ENCODE peak calls at places on chromosome 17, in five cellular contexts. L is tibial artery, Z is AG04450, B is thoracic aorta, E is stomach. P is an unnamed sample.

GRCh38 chr17:29682987-29683386 is 60.3 kb upstream of the CORO6 start:
- DNase-seq in E (no peak), L (no peak), Z (no peak), B (no peak), P (no peak)

GRCh38 chr17:42843358-42843934 is 934 bp upstream of the AOC2 start:
- DNase-seq in E (no peak), L (peak), Z (peak), B (no peak), P (peak)

GRCh38 chr17:19812407-19812806 is 55.3 kb downstream of the ULK2 start:
- DNase-seq in B (no peak), Z (no peak), L (no peak), E (no peak), P (no peak)

GRCh38 chr17:78898947-78899346 is 4.1 kb downstream of the CEP295NL start:
- DNase-seq in E (no peak), L (no peak), B (no peak), Z (no peak), P (no peak)

GRCh38 chr17:65332375-65332774 is 195.2 kb downstream of the RGS9 start:
- DNase-seq in E (no peak), Z (peak), B (no peak), L (no peak), P (no peak)

GRCh38 chr17:83004791-83005380 is 74.5 kb upstream of the METRNL start:
- DNase-seq in E (no peak), Z (no peak), L (no peak), B (no peak), P (no peak)

GRCh38 chr17:34902761-34903325 is 58.4 kb downstream of the CCT6B start:
- DNase-seq in B (no peak), Z (no peak), E (no peak), L (no peak), P (no peak)

GRCh38 chr17:29677139-29677834 is 54.6 kb upstream of the CORO6 start:
- DNase-seq in B (no peak), E (no peak), Z (no peak), L (peak), P (peak)

GRCh38 chr17:73015722-73016276 is 76.7 kb downstream of the SLC39A11 start:
- DNase-seq in B (no peak), Z (no peak), L (no peak), E (no peak), P (no peak)

GRCh38 chr17:48995871-48996695 is 1.1 kb upstream of the IGF2BP1 start:
- DNase-seq in B (no peak), L (no peak), Z (no peak), E (no peak), P (no peak)

GRCh38 chr17:74241434-74241833 is 28.1 kb downstream of the TTYH2 start:
- DNase-seq in B (no peak), Z (no peak), E (no peak), L (peak), P (no peak)

GRCh38 chr17:78558181-78558850 is 18.9 kb downstream of the DNAH17 start:
- DNase-seq in B (no peak), E (no peak), Z (no peak), L (no peak), P (no peak)

GRCh38 chr17:77801545-77802332 is 156.8 kb upstream of the TNRC6C start:
- DNase-seq in Z (no peak), E (no peak), B (no peak), L (no peak), P (no peak)

GRCh38 chr17:81339502-81340296 is 44.6 kb upstream of the SLC38A10 start:
- DNase-seq in B (no peak), Z (no peak), L (no peak), E (no peak), P (no peak)

GRCh38 chr17:74282587-74283370 is 8.7 kb downstream of the DNAI2 start:
- DNase-seq in Z (no peak), B (no peak), L (no peak), E (no peak), P (no peak)

GRCh38 chr17:67042104-67042899 is 2.1 kb upstream of the CACNG1 start:
- DNase-seq in Z (no peak), E (no peak), L (no peak), B (no peak), P (no peak)

GRCh38 chr17:77462101-77462500 is 321.3 kb downstream of the SEC14L1 start:
- DNase-seq in L (no peak), Z (no peak), E (no peak), B (no peak), P (no peak)

GRCh38 chr17:5592382-5592781 is 8.1 kb upstream of the NLRP1 start:
- DNase-seq in Z (peak), L (no peak), B (no peak), E (no peak), P (no peak)

GRCh38 chr17:74690409-74690825 is 22.3 kb downstream of the CD300LF start:
- DNase-seq in E (no peak), B (no peak), Z (no peak), L (peak), P (no peak)

GRCh38 chr17:51572115-51572514 is 311.8 kb downstream of the UTP18 start:
- DNase-seq in Z (no peak), E (no peak), B (no peak), L (no peak), P (no peak)

GRCh38 chr17:67970783-67971182 is 25.5 kb downstream of the C17orf58 start:
- DNase-seq in E (no peak), L (no peak), Z (no peak), B (no peak), P (no peak)

GRCh38 chr17:82110298-82110697 is 12.3 kb upstream of the FASN start:
- DNase-seq in Z (no peak), B (no peak), E (no peak), L (no peak), P (no peak)

GRCh38 chr17:30808785-30809286 is 15.7 kb downstream of the CRLF3 start:
- DNase-seq in Z (no peak), L (no peak), E (no peak), B (no peak), P (no peak)

GRCh38 chr17:19508327-19508867 is 25.3 kb upstream of the SLC47A1 start:
- DNase-seq in Z (no peak), E (no peak), L (no peak), B (no peak), P (no peak)

GRCh38 chr17:36008998-36009665 is 7.8 kb upstream of the CCL15 start:
- DNase-seq in Z (peak), L (no peak), E (no peak), B (no peak), P (no peak)

GRCh38 chr17:69213059-69213813 is 15.4 kb downstream of the ABCA10 start:
- DNase-seq in L (no peak), B (no peak), E (no peak), Z (no peak), P (no peak)

GRCh38 chr17:33112763-33113162 is 121.1 kb downstream of the SPACA3 start:
- DNase-seq in L (no peak), E (no peak), Z (no peak), B (no peak), P (no peak)

GRCh38 chr17:49254066-49254465 is 23.5 kb upstream of the PHOSPHO1 start:
- DNase-seq in B (no peak), Z (no peak), E (no peak), L (no peak), P (no peak)

GRCh38 chr17:34571428-34572130 is 7.8 kb upstream of the TMEM132E start:
- DNase-seq in E (no peak), B (no peak), Z (no peak), L (no peak), P (no peak)

GRCh38 chr17:79792984-79793923 is 3.6 kb downstream of the CBX8 start:
- DNase-seq in E (no peak), Z (peak), L (peak), B (no peak), P (no peak)

GRCh38 chr17:80501739-80502577 is 25.6 kb upstream of the NPTX1 start:
- DNase-seq in Z (no peak), L (no peak), B (no peak), E (no peak), P (peak)

GRCh38 chr17:47675380-47676198 is 18.4 kb upstream of the TBKBP1 start:
- DNase-seq in B (no peak), Z (no peak), L (no peak), E (no peak), P (no peak)

GRCh38 chr17:12744298-12744697 is 45.0 kb upstream of the ARHGAP44 start:
- DNase-seq in E (no peak), B (no peak), L (no peak), Z (no peak), P (no peak)

GRCh38 chr17:70320642-70321345 is 151.5 kb downstream of the KCNJ2 start:
- DNase-seq in B (no peak), L (no peak), E (no peak), Z (no peak), P (no peak)

GRCh38 chr17:43734376-43734775 is 24.2 kb downstream of the SOST start:
- DNase-seq in B (no peak), L (no peak), Z (no peak), E (no peak), P (peak)

GRCh38 chr17:70654706-70655105 is 485.4 kb downstream of the KCNJ2 start:
- DNase-seq in Z (no peak), E (no peak), L (no peak), B (no peak), P (no peak)

GRCh38 chr17:34307110-34307509 is 12.1 kb upstream of the CCL8 start:
- DNase-seq in E (no peak), Z (no peak), B (no peak), L (no peak), P (peak)

GRCh38 chr17:82793974-82794620 is 42.2 kb downstream of the TBCD start:
- DNase-seq in E (no peak), B (no peak), L (no peak), Z (no peak), P (no peak)

DNA sequence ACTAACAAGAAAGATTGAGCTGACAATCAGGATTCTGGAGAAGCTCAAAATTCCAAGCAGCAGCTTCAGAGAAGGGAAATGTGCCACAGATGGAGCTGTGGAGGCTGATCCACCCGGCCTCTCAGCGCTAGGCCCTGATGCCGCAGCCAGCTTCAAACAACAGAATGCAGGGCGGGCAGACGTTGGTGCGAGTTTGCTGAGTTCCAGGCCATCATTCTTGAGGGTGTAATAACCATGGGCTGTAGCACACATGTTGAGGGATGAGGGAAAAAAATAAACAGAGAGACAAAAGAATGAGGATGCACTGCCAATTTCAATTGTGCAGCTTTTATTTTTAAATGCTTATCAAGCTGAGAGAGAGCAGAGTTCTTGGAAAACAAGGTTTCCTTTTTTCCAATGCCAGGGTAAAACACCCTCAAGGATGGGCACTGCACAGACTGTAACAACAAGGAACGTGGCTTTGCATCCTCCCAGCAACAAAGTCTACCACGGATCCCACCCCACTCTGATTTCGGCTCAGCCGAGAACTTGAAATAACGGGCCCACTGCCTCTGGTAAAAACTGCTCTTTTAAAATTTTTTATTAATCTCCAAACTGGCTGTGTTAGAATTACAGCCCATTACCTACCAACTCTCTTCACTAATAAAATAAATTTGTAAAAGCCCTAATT is 90.2 kb downstream of the SMG6 start:
- DNase-seq in B (no peak), E (no peak), L (no peak), Z (no peak), P (no peak)
- H3K4me3 ChIP-seq in B (peak), E (no peak), L (no peak), Z (peak), P (peak)

DNA sequence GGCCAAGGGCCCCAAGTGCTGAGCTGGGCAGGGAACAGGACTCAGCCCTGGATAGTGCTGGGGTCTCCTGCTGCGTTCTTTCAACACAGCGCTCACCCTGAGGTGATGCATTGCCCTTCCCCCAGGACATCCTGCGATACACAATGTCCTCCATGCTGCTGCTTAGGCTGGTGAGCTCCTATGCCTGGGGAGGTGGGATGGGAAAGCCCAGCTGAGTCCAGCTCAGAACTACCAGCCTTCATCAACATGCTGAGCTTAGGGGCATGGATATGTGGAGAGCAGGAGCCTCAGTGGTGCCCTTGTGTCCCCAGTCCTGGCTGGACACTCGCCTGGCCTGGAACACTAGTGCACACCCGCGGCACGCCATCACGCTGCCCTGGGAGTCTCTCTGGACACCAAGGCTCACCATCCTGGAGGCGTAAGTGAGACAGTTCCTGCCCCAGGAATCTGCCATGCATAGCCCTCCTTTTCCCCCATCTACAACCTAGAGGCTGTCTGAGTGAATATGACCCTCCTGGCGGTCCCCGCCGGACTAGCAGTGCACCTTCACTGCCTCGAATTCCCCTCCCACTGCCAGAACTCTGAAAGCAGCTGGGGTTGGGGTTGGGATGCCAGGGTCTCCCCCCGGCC is 710 bp downstream of the ZACN start:
- DNase-seq in Z (no peak), B (no peak), E (no peak), L (no peak), P (no peak)
- H3K4me3 ChIP-seq in Z (no peak), B (no peak), E (no peak), L (no peak), P (no peak)

GRCh38 chr17:44971776-44972483 is 3.8 kb upstream of the C1QL1 start:
- DNase-seq in L (no peak), E (no peak), Z (no peak), B (no peak), P (peak)
- H3K4me3 ChIP-seq in L (no peak), E (no peak), Z (no peak), B (no peak), P (no peak)

DNA sequence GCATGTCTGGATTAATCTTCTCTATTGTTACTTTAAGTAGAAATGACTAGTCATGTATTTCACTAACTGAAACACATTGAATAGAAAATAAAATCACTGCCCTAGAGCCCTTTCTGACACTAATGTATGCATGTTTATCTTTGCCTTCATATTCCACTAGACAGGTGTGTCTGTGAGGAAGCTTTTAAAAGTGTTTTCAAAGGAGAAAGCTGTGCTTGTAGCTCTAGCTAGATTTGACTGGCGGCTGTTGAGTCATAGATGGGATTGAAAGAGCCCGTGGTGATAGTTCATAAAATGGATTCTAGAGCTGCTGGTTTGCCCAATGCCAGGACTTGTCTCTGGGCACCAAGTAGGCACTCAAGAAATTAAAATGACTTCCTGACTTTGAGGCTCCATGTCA is 189.0 kb upstream of the PIRT start:
- DNase-seq in B (no peak), L (no peak), E (no peak), Z (no peak), P (no peak)
- H3K4me3 ChIP-seq in B (no peak), L (no peak), E (no peak), Z (no peak), P (no peak)

GRCh38 chr17:7839199-7839889 is 5.3 kb downstream of the KDM6B start:
- DNase-seq in E (no peak), B (no peak), L (no peak), Z (no peak), P (no peak)

GRCh38 chr17:7837375-7838290 is 3.6 kb downstream of the KDM6B start:
- DNase-seq in Z (no peak), L (no peak), B (no peak), E (no peak), P (no peak)

GRCh38 chr17:7839890-7840260 is 5.9 kb downstream of the KDM6B start:
- DNase-seq in B (no peak), Z (no peak), E (no peak), L (no peak), P (no peak)

GRCh38 chr17:7836596-7837374 is 2.8 kb downstream of the KDM6B start:
- DNase-seq in E (peak), Z (peak), B (peak), L (peak), P (peak)

DNA sequence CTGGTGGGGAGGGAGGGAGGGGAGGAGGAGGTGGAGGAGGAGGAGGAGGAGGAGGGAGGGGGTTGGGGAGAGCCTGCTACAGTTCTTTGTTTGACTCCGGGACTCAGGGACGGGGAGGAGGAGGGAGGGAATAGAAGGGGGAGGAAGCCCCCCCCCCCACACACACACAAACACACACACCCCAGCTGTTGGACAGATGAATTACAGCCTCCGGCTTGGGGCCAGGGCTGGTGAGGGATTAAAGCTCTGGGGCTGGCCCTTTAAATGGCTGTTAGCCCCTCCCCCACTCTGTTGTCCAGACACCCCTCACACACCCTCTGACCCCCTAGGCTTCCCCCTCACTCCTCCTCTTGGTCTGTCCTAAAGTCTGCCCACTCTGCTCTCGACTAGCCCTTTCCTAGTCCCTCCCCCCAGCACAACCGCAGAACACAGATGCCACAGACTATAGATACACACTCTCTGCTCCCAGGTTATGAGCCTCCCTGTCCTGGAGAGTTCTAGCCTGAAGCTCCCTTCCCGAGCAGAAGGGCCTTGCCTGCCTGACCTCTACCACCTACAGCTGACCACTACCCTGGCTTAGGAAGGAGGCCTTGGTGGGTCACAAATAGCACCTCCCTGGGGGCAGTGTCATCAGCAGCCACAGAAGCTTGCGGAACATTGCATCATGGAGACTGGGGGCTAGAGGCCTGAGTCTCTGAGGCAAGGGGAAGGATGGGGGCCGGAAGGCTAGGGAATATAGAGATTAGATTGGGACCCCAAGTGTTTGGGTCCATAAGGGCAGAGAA is 4.5 kb downstream of the KDM6B start:
- DNase-seq in E (no peak), B (no peak), Z (no peak), L (no peak), P (no peak)
- H3K4me3 ChIP-seq in E (peak), B (no peak), Z (peak), L (peak), P (peak)

GRCh38 chr17:59804910-59805381 is 87.8 kb downstream of the TUBD1 start:
- DNase-seq in B (no peak), Z (no peak), L (no peak), E (no peak), P (no peak)
- H3K4me3 ChIP-seq in B (peak), Z (no peak), L (peak), E (no peak), P (no peak)

P was measured in skeletal muscle cell.